ENCODE peak calls at places on chromosomes 7 and 10, in ten cellular contexts. N is BJ; H is CD8-positive, alpha-beta T cell; S is AG04450; W is left ventricle myocardium inferior; A is neural progenitor cell; D is lower lobe of right lung; I is hepatocyte; E is heart left ventricle; J is choroid plexus epithelial cell. F is an unnamed sample.

GRCh38 chr10:5665380-5666323 is 743 bp downstream of the ASB13 start:
- DNase-seq in N (no peak), H (no peak), S (no peak), W (peak), A (peak), D (peak), I (peak), E (no peak), J (no peak), F (peak)

GRCh38 chr7:31603076-31603475 is 83.9 kb upstream of the PPP1R17 start:
- DNase-seq in N (no peak), H (no peak), S (no peak), W (no peak), A (no peak), D (no peak), I (no peak), E (no peak), J (no peak), F (peak)

GRCh38 chr7:116862234-116863167 is at the start of gene CAPZA2:
- DNase-seq in N (peak), H (peak), S (peak), W (peak), A (peak), D (peak), I (peak), E (peak), J (peak), F (peak)

GRCh38 chr10:79390551-79391229 is 43.4 kb downstream of the PPIF start:
- DNase-seq in N (no peak), H (no peak), S (no peak), W (peak), A (no peak), D (peak), I (no peak), E (peak), J (peak), F (no peak)

GRCh38 chr10:42921951-42922350 is 139.4 kb downstream of the BMS1 start:
- DNase-seq in N (no peak), H (no peak), S (no peak), W (no peak), A (no peak), D (no peak), I (no peak), E (no peak), J (no peak), F (no peak)

GRCh38 chr10:71581376-71581775 is 138.2 kb downstream of the C10orf105 start:
- DNase-seq in N (no peak), H (no peak), S (no peak), W (no peak), A (no peak), D (no peak), I (no peak), E (no peak), J (no peak), F (no peak)

GRCh38 chr10:90969947-90970673 is 49.2 kb upstream of the ANKRD1 start:
- DNase-seq in N (peak), H (no peak), S (peak), W (no peak), A (no peak), D (no peak), I (no peak), E (no peak), J (peak), F (peak)

GRCh38 chr10:49593998-49594397 is 16.1 kb upstream of the SLC18A3 start:
- DNase-seq in N (no peak), H (no peak), S (no peak), W (no peak), A (no peak), D (no peak), I (no peak), E (no peak), J (no peak), F (no peak)

DNA sequence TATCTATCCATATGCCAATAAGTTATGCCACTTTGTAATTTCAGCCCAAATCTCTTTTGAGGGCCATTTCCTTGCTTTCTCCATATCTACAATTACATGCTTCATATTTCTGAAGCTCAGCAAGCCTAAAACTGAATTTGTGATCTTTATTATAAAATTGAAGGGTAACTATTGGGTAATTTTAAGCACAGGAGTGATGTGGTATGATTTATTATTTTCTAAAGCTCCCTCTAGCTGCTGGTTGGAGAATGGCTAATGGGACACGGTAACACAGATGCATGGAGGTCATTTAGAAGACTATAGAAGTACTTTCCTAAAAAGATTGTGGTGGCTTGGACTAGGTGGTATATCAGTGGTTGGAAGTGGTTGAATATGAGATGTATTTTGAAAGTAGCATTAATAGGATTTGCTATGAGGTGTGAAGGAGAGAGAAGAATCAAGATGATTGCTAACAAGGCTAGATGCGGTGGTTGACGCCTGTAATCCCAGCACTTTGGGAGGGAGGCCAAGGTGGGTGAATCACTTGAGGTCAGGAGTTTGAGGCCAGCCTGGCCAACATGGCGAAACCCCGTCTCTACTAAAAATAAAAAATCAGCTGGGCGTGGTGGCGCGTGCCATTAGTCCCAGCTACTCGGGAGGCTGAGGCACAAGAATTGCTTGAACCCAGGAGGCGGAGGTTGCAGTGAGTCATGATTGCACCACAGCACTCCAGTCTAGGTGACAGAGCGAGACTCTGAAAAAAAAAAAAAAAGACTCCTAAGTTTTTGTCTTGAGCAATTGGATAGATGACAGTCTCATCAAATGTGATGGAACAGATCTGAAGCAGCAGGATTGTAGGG is 13.9 kb downstream of the KLHDC10 start:
- DNase-seq in N (no peak), H (no peak), S (no peak), W (no peak), A (no peak), D (no peak), I (no peak), E (no peak), J (peak), F (no peak)
- TF ChIP-seq CTCF in N (peak), H (no peak), S (peak), W (peak), A (peak), D (peak), I (peak), E (peak), J (peak), F (no peak)

DNA sequence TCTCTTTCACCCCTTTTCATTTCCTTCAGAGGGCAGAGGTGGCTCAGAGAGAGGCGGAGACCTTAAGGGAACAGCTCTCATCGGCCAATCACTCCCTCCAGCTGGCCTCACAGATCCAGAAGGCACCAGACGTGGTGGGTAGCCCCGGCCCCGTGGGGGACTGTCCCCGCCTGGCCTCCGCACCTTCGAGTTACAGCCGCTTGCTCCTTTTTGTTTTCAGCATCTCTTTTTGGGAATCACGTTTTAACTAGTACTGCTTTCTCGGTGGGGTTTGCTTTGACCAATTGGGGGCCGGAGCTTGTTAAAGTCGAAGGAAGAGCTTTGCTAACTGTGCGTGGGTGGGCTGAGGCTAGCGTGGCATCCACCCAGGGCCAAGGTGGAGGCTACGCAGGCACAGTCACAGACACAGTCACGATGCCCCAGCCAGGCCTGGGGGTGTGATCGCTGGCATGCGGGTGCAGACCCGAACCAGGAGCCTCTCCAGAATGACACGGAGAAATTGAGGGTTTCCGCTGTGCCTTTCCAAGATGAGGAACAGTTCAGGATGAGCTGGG is 116.2 kb upstream of the SH2B2 start:
- DNase-seq in N (no peak), H (no peak), S (no peak), W (no peak), A (peak), D (no peak), I (no peak), E (no peak), J (peak), F (no peak)
- H3K4me3 ChIP-seq in N (no peak), H (no peak), S (no peak), W (peak), A (no peak), D (no peak), I (no peak), E (no peak), J (peak), F (no peak)

GRCh38 chr7:16908561-16908960 is 26.8 kb upstream of the AGR3 start:
- DNase-seq in N (no peak), H (no peak), S (no peak), W (no peak), A (no peak), D (no peak), I (no peak), E (no peak), J (no peak), F (no peak)
- TF ChIP-seq CTCF in N (no peak), H (no peak), S (no peak), W (no peak), A (no peak), D (no peak), I (no peak), E (no peak), J (no peak), F (no peak)

GRCh38 chr10:99981581-99982199 is 28.1 kb downstream of the DNMBP start:
- DNase-seq in N (no peak), H (no peak), S (no peak), W (no peak), A (no peak), D (no peak), I (no peak), E (no peak), J (no peak), F (no peak)

GRCh38 chr10:99982728-99983127 is 27.0 kb downstream of the DNMBP start:
- DNase-seq in N (no peak), H (no peak), S (no peak), W (no peak), A (no peak), D (no peak), I (no peak), E (no peak), J (no peak), F (no peak)

GRCh38 chr10:99983280-99983988 is 26.3 kb downstream of the DNMBP start:
- DNase-seq in N (no peak), H (no peak), S (no peak), W (peak), A (no peak), D (no peak), I (peak), E (peak), J (peak), F (peak)

GRCh38 chr10:99984201-99984600 is 25.5 kb downstream of the DNMBP start:
- DNase-seq in N (no peak), H (no peak), S (no peak), W (no peak), A (no peak), D (no peak), I (peak), E (no peak), J (peak), F (peak)

DNA sequence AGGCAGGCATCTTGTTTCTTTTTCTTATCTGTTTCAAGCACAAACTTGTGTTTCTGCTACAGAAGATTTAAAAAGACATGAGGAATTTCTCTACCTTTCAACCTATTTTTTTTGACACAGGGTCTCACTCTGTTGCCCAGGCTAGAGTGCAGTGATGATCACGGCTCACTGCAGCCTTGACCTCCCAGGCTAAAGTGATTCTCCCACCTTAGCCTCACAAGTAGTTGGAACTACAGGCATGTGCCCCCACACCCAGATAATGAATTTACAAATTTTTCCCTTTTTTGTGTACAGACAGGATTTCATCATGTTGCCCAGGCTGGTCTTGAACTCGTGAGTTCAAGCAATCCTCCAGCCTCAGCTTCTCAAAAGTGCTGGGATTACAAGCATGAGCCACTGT is 25.1 kb downstream of the DNMBP start:
- DNase-seq in N (no peak), H (no peak), S (no peak), W (no peak), A (no peak), D (no peak), I (no peak), E (no peak), J (no peak), F (no peak)
- H3K4me3 ChIP-seq in N (no peak), H (no peak), S (no peak), W (no peak), A (no peak), D (no peak), I (no peak), E (no peak), J (no peak), F (peak)

GRCh38 chr10:2744547-2745212 is 322.7 kb upstream of the PFKP start:
- DNase-seq in N (no peak), H (no peak), S (no peak), W (no peak), A (no peak), D (no peak), I (no peak), E (no peak), J (no peak), F (no peak)

GRCh38 chr10:2745666-2746065 is 321.7 kb upstream of the PFKP start:
- DNase-seq in N (no peak), H (no peak), S (no peak), W (no peak), A (no peak), D (no peak), I (no peak), E (no peak), J (no peak), F (no peak)

GRCh38 chr10:2748287-2748686 is 319.1 kb upstream of the PFKP start:
- DNase-seq in N (no peak), H (no peak), S (no peak), W (no peak), A (no peak), D (no peak), I (no peak), E (no peak), J (no peak), F (no peak)

DNA sequence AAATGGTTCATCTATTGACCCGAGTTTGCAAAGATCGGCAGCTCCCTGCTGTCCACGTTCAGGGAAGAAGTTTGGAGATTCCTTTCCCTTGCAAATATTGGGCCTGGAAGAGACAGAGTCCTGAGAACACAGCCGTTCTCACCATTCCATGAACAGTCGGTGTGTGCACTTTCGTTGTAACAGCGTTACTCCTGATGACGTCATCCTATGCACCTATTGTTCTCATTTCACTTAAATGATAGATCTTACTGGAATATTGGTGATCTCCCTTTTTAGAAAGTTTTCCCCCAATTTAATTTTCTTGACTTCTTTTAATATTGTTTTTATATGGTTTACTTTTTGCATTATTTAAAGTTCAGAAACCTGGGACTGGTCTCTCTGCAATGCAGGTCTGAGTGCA is 320.7 kb upstream of the PFKP start:
- DNase-seq in N (no peak), H (no peak), S (no peak), W (no peak), A (no peak), D (no peak), I (no peak), E (no peak), J (no peak), F (no peak)
- TF ChIP-seq CTCF in N (no peak), H (no peak), S (no peak), W (no peak), A (no peak), D (no peak), I (no peak), E (no peak), J (no peak), F (no peak)

GRCh38 chr7:111113263-111114017 is 22.5 kb downstream of the LRRN3 start:
- DNase-seq in N (no peak), H (no peak), S (no peak), W (no peak), A (no peak), D (no peak), I (no peak), E (no peak), J (peak), F (peak)

GRCh38 chr7:111107989-111108388 is 17.1 kb downstream of the LRRN3 start:
- DNase-seq in N (no peak), H (no peak), S (no peak), W (no peak), A (no peak), D (no peak), I (no peak), E (no peak), J (no peak), F (no peak)

GRCh38 chr7:111108526-111108925 is 17.6 kb downstream of the LRRN3 start:
- DNase-seq in N (no peak), H (no peak), S (no peak), W (no peak), A (no peak), D (no peak), I (no peak), E (no peak), J (peak), F (peak)

GRCh38 chr7:111115966-111116365 is 25.0 kb downstream of the LRRN3 start:
- DNase-seq in N (no peak), H (no peak), S (no peak), W (no peak), A (no peak), D (no peak), I (no peak), E (no peak), J (no peak), F (no peak)

GRCh38 chr7:111112439-111112838 is 21.5 kb downstream of the LRRN3 start:
- DNase-seq in N (no peak), H (no peak), S (no peak), W (no peak), A (no peak), D (no peak), I (no peak), E (no peak), J (peak), F (peak)
- H3K4me3 ChIP-seq in N (no peak), H (no peak), S (no peak), W (no peak), A (no peak), D (no peak), I (no peak), E (no peak), J (no peak), F (no peak)

GRCh38 chr7:27662490-27663205 is at the start of gene HIBADH:
- DNase-seq in N (peak), H (peak), S (peak), W (peak), A (peak), D (peak), I (peak), E (peak), J (peak), F (peak)
- TF ChIP-seq CTCF in N (no peak), H (no peak), S (peak), W (peak), A (no peak), D (peak), I (peak), E (peak), J (no peak), F (peak)

GRCh38 chr10:23155166-23155565 is 36.9 kb upstream of the PTF1A start:
- DNase-seq in N (no peak), H (no peak), S (no peak), W (no peak), A (no peak), D (no peak), I (no peak), E (no peak), J (peak), F (peak)

GRCh38 chr10:23158370-23158769 is 33.7 kb upstream of the PTF1A start:
- DNase-seq in N (no peak), H (peak), S (peak), W (no peak), A (peak), D (no peak), I (peak), E (no peak), J (peak), F (peak)

GRCh38 chr10:23156447-23157150 is 35.5 kb upstream of the PTF1A start:
- DNase-seq in N (no peak), H (no peak), S (no peak), W (no peak), A (no peak), D (no peak), I (no peak), E (no peak), J (no peak), F (no peak)

GRCh38 chr10:23157239-23157661 is 34.9 kb upstream of the PTF1A start:
- DNase-seq in N (no peak), H (no peak), S (no peak), W (no peak), A (no peak), D (no peak), I (no peak), E (no peak), J (no peak), F (no peak)

GRCh38 chr10:23157691-23158369 is 34.3 kb upstream of the PTF1A start:
- DNase-seq in N (no peak), H (no peak), S (no peak), W (no peak), A (peak), D (no peak), I (peak), E (no peak), J (peak), F (peak)
- H3K4me3 ChIP-seq in N (no peak), H (no peak), S (no peak), W (peak), A (peak), D (no peak), I (no peak), E (no peak), J (no peak), F (no peak)

DNA sequence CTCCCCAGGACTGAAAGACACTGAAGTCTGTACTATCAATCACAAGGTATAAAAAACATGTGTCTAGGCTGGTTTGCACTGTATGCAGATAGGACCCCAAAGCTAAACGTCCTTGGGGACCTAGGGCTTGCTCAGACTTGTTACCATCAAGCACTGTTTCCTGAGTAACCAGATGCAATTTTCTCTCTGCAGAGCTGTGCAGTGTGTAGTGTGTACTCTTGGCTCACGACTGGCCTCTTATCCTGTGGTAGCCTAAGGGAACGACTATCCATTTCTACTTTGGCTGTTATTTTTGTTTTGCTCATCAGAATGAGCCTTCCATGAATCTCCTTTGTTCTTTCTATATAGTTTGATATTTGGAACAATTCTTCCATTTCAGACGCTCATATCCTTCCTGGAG is 143.1 kb upstream of the LRGUK start:
- DNase-seq in N (no peak), H (no peak), S (no peak), W (no peak), A (no peak), D (no peak), I (no peak), E (no peak), J (peak), F (no peak)
- TF ChIP-seq CTCF in N (no peak), H (no peak), S (no peak), W (no peak), A (no peak), D (no peak), I (no peak), E (no peak), J (no peak), F (no peak)